ENCODE peak calls at places on chromosomes 11 and 22, in seven cellular contexts. I, Z, N, O, Q, B and H are unnamed samples.

GRCh38 chr11:10846664-10847063 is 11.2 kb downstream of the ZBED5 start:
- DNase-seq in B (no peak), I (no peak), O (no peak), N (no peak), Q (no peak), Z (no peak), H (no peak)

GRCh38 chr11:58963551-58964075 is 24.3 kb downstream of the GLYATL1 start:
- DNase-seq in Z (no peak), O (peak; percentile 58), Q (no peak), N (no peak), I (no peak), B (peak; percentile 38), H (peak; percentile 47)

GRCh38 chr11:115488945-115489344 is 15.3 kb downstream of the CADM1 start:
- DNase-seq in O (no peak), Z (no peak), N (no peak), B (no peak), I (no peak), Q (no peak), H (no peak)

GRCh38 chr11:2314525-2315394 is 12.9 kb downstream of the TSPAN32 start:
- DNase-seq in Z (peak; percentile 73), N (no peak), Q (no peak), B (no peak), I (no peak), O (no peak), H (no peak)

GRCh38 chr22:35783943-35784614 is 66.4 kb downstream of the APOL5 start:
- DNase-seq in N (no peak), Q (peak; percentile 89), B (no peak), I (no peak), Z (no peak), O (peak; percentile 89), H (no peak)

GRCh38 chr11:128936546-128937275 is 6.0 kb downstream of the TP53AIP1 start:
- DNase-seq in N (no peak), I (no peak), Q (no peak), O (no peak), B (no peak), Z (no peak), H (no peak)

GRCh38 chr11:45834298-45834756 is 12.9 kb upstream of the CRY2 start:
- DNase-seq in I (no peak), Z (no peak), O (no peak), B (no peak), N (no peak), Q (no peak), H (no peak)

GRCh38 chr11:56404393-56404792 is 8.1 kb upstream of the OR5AL1 start:
- DNase-seq in O (no peak), N (no peak), Z (no peak), I (no peak), B (no peak), Q (no peak), H (no peak)

GRCh38 chr11:91776660-91777059 is 448.0 kb upstream of the FAT3 start:
- DNase-seq in O (no peak), Q (no peak), Z (no peak), N (no peak), B (no peak), I (no peak), H (no peak)

GRCh38 chr11:94563176-94563847 is 3.9 kb upstream of the PIWIL4 start:
- DNase-seq in Q (no peak), B (no peak), I (peak; percentile 47), O (peak; percentile 78), Z (no peak), N (no peak), H (no peak)

GRCh38 chr11:18768472-18768901 is 23.1 kb downstream of the PTPN5 start:
- DNase-seq in Z (no peak), N (no peak), B (no peak), O (no peak), I (no peak), Q (no peak), H (no peak)

GRCh38 chr11:31110825-31111224 is 258.7 kb downstream of the DCDC1 start:
- DNase-seq in I (no peak), N (no peak), Z (no peak), B (no peak), O (no peak), Q (no peak), H (peak; percentile 27)

GRCh38 chr11:61507012-61507768 is 1.4 kb upstream of the LRRC10B start:
- DNase-seq in I (no peak), Q (no peak), Z (no peak), N (no peak), O (no peak), B (no peak), H (no peak)

GRCh38 chr11:113831314-113831713 is 44.1 kb downstream of the USP28 start:
- DNase-seq in Q (no peak), Z (no peak), O (no peak), B (no peak), N (no peak), I (no peak), H (no peak)

GRCh38 chr11:113833151-113833550 is 42.2 kb downstream of the USP28 start:
- DNase-seq in I (no peak), Z (no peak), Q (no peak), N (no peak), B (no peak), O (no peak), H (no peak)

GRCh38 chr11:113828186-113828585 is 47.2 kb downstream of the USP28 start:
- DNase-seq in B (no peak), O (no peak), N (no peak), Q (no peak), I (no peak), Z (no peak), H (no peak)
- TF ChIP-seq CTCF in B (no peak), O (no peak), N (no peak), Q (no peak), I (no peak), Z (no peak), H (no peak)

GRCh38 chr11:4087551-4087950 is 7.0 kb upstream of the RRM1 start:
- DNase-seq in B (no peak), Z (no peak), I (no peak), O (peak; percentile 33), Q (no peak), N (no peak), H (no peak)
- TF ChIP-seq CTCF in B (no peak), Z (no peak), I (no peak), O (peak; percentile 69), Q (no peak), N (peak; percentile 48), H (no peak)

GRCh38 chr11:66268953-66269906 is 791 bp downstream of the RAB1B start:
- DNase-seq in B (peak; percentile 16), Z (no peak), Q (peak; percentile 34), O (peak; percentile 50), N (no peak), I (no peak), H (peak; percentile 32)
- TF ChIP-seq CTCF in B (peak; percentile 45), Z (peak; percentile 11), Q (peak; percentile 56), O (peak; percentile 57), N (peak; percentile 41), I (no peak), H (no peak)

GRCh38 chr11:81496566-81496965 is 1237.1 kb downstream of the FAM181B start:
- DNase-seq in N (no peak), I (no peak), O (no peak), Z (no peak), B (no peak), Q (no peak), H (no peak)

GRCh38 chr11:81495699-81496292 is 1237.9 kb downstream of the FAM181B start:
- DNase-seq in I (no peak), B (no peak), O (no peak), Q (no peak), N (no peak), Z (no peak), H (no peak)

GRCh38 chr11:81494431-81494830 is 1239.2 kb downstream of the FAM181B start:
- DNase-seq in Q (no peak), O (no peak), B (no peak), Z (no peak), I (no peak), N (no peak), H (no peak)

GRCh38 chr11:81492923-81493445 is 1240.7 kb downstream of the FAM181B start:
- DNase-seq in N (no peak), Q (no peak), O (no peak), I (no peak), Z (no peak), B (no peak), H (no peak)

DNA sequence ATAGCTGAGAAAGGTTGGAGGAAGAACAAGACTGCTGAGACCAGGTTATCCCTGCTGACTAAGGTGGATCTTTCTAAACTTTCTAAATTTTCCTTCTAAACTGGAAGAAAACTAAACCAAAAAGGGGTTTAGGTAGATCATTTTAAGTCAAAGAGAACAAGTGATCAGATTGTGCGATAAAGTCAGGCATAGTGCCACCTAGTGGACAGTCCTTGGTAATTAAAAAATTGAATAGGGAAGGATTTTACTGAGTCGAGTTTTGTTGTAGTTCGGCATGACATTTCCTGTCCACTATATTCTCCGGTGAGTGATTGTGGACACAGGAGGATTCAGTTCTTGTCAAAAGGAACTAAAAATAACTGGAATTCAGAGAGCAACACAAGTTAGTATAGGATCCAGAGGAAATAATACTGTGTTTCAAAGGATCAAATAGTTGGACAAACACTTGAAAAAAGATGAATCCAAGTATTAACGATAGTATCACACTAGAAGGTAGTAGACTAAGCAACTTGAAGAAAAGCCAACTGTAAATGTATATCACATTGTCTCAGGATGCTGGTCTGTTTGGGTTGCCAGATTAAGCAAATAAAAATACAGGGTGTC is 1236.4 kb downstream of the FAM181B start:
- DNase-seq in O (peak; percentile 16), Z (peak; percentile 22), Q (peak; percentile 2), I (peak; percentile 12), N (peak; percentile 22), B (no peak), H (no peak)
- TF ChIP-seq CTCF in O (peak; percentile 83), Z (peak; percentile 44), Q (peak; percentile 91), I (peak; percentile 76), N (peak; percentile 85), B (peak; percentile 75), H (peak; percentile 85)

DNA sequence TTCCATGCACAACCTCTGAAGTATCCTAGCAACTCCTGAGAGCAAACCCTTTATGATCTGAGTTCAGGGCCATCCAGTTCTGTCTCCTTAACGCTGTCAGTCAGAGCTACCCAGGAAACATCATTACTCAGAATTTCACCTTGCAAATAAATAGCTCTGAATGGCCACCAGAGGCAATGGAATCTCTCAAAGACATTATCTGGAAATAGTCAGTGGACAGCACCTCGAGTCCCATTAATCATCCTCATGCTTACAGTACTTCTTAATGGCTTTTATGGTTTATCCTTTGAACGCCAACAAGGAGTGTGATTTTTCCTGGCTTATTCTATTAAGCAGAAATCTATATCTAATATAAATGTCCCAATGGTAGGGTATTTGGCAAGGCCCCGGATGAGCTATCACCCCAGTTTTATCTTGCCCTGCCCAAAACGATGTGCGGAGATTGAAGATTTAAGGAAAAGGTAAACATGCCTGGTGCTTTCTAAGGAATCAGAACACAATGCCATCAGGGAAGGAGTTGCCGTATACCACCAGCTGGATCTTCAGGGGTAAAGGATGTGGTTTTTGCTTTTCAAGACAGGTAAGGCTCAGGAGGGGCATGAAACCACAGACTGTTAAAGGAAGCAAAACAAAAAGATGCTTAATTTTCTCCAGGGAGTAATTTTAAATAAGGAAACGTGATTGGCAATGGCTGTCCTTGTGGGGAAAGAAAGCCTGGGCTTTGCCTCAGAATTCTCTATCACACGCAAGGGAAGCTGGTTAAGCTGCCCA is 655.8 kb downstream of the OPCML start:
- DNase-seq in Z (no peak), O (no peak), I (no peak), Q (no peak), B (no peak), N (no peak), H (no peak)
- TF ChIP-seq CTCF in Z (no peak), O (peak; percentile 31), I (no peak), Q (no peak), B (no peak), N (no peak), H (no peak)